ENCODE peak calls at places on chromosomes 4 and X, in seven cellular contexts. J, E, F, Y, P, Q and D are unnamed samples.

GRCh38 chr4:89617256-89617655 is 219.7 kb downstream of the SNCA start:
- DNase-seq in J (no peak), E (no peak), F (no peak), Y (no peak), P (no peak), Q (no peak), D (no peak)

GRCh38 chr4:153207561-153207960 is 3.3 kb downstream of the TRIM2 start:
- DNase-seq in J (no peak), E (no peak), F (no peak), Y (no peak), P (peak), Q (peak), D (no peak)

GRCh38 chr4:44674471-44674870 is 3.7 kb upstream of the GUF1 start:
- DNase-seq in J (no peak), E (no peak), F (no peak), Y (no peak), P (no peak), Q (no peak), D (no peak)

GRCh38 chr4:3516836-3517730 is 15.1 kb downstream of the LRPAP1 start:
- DNase-seq in J (no peak), E (no peak), F (peak), Y (peak), P (no peak), Q (no peak), D (peak)

GRCh38 chr4:174084981-174085380 is 198.5 kb downstream of the FBXO8 start:
- DNase-seq in J (no peak), E (no peak), F (no peak), Y (no peak), P (no peak), Q (no peak), D (no peak)

GRCh38 chr4:55124337-55125076 is 888 bp downstream of the KDR start:
- DNase-seq in J (no peak), E (no peak), F (no peak), Y (no peak), P (peak), Q (no peak), D (no peak)

GRCh38 chr4:24924309-24924781 is 11.5 kb upstream of the CCDC149 start:
- DNase-seq in J (no peak), E (no peak), F (no peak), Y (peak), P (no peak), Q (no peak), D (no peak)

GRCh38 chrX:128975716-128976115 is 547.6 kb downstream of the SMARCA1 start:
- DNase-seq in J (peak), E (peak), F (no peak), Y (no peak), P (peak), Q (peak), D (no peak)

GRCh38 chr4:115852767-115853091 is 739.3 kb upstream of the NDST4 start:
- DNase-seq in J (no peak), E (no peak), F (no peak), Y (no peak), P (no peak), Q (no peak), D (no peak)

GRCh38 chr4:157023941-157024340 is 52.0 kb upstream of the GLRB start:
- DNase-seq in J (no peak), E (no peak), F (no peak), Y (no peak), P (no peak), Q (no peak), D (no peak)

GRCh38 chr4:177480796-177481195 is 38.6 kb upstream of the AGA start:
- DNase-seq in J (no peak), E (no peak), F (no peak), Y (no peak), P (no peak), Q (no peak), D (no peak)

GRCh38 chr4:32073542-32073941 is 1353.4 kb downstream of the PCDH7 start:
- DNase-seq in J (no peak), E (no peak), F (no peak), Y (no peak), P (no peak), Q (no peak), D (no peak)

GRCh38 chr4:159014896-159015295 is 88.0 kb upstream of the RAPGEF2 start:
- DNase-seq in J (no peak), E (no peak), F (no peak), Y (no peak), P (no peak), Q (no peak), D (no peak)

GRCh38 chr4:85968945-85969830 is 390.7 kb downstream of the MAPK10 start:
- DNase-seq in J (peak), E (no peak), F (no peak), Y (no peak), P (no peak), Q (no peak), D (no peak)

GRCh38 chr4:3320361-3321023 is 27.7 kb downstream of the RGS12 start:
- DNase-seq in J (no peak), E (no peak), F (peak), Y (peak), P (no peak), Q (no peak), D (peak)

GRCh38 chr4:96136056-96136455 is 296.2 kb downstream of the PDHA2 start:
- DNase-seq in J (no peak), E (no peak), F (no peak), Y (no peak), P (no peak), Q (no peak), D (no peak)

GRCh38 chr4:72842323-72842722 is 227.2 kb downstream of the COX18 start:
- DNase-seq in J (no peak), E (no peak), F (no peak), Y (no peak), P (no peak), Q (no peak), D (no peak)

GRCh38 chr4:60718874-60719273 is 481.3 kb upstream of the ADGRL3 start:
- DNase-seq in J (no peak), E (no peak), F (no peak), Y (no peak), P (no peak), Q (no peak), D (no peak)

GRCh38 chr4:94641702-94642560 is 115.8 kb upstream of the BMPR1B start:
- DNase-seq in J (no peak), E (no peak), F (no peak), Y (no peak), P (no peak), Q (peak), D (no peak)

GRCh38 chr4:66629927-66630326 is 915.4 kb downstream of the CENPC start:
- DNase-seq in J (no peak), E (no peak), F (no peak), Y (no peak), P (no peak), Q (no peak), D (no peak)

GRCh38 chr4:182286936-182287335 is 43.7 kb downstream of the TENM3 start:
- DNase-seq in J (no peak), E (no peak), F (no peak), Y (no peak), P (no peak), Q (no peak), D (no peak)

GRCh38 chrX:139267858-139268257 is 262.7 kb upstream of the F9 start:
- DNase-seq in J (no peak), E (no peak), F (no peak), Y (no peak), P (no peak), Q (no peak), D (no peak)

GRCh38 chr4:67198757-67199156 is 346.5 kb downstream of the CENPC start:
- DNase-seq in J (no peak), E (no peak), F (no peak), Y (no peak), P (peak), Q (peak), D (no peak)

GRCh38 chr4:183797041-183797444 is 108.1 kb upstream of the STOX2 start:
- DNase-seq in J (no peak), E (no peak), F (no peak), Y (no peak), P (peak), Q (peak), D (peak)

GRCh38 chrX:70635669-70636068 is 191.0 kb downstream of the DLG3 start:
- DNase-seq in J (no peak), E (no peak), F (no peak), Y (no peak), P (no peak), Q (no peak), D (no peak)

GRCh38 chrX:150984164-150984824 is 1.2 kb downstream of the HMGB3 start:
- DNase-seq in J (no peak), E (no peak), F (no peak), Y (no peak), P (no peak), Q (no peak), D (no peak)

GRCh38 chr4:1578968-1579833 is 104.9 kb downstream of the FAM53A start:
- DNase-seq in J (no peak), E (peak), F (peak), Y (peak), P (peak), Q (peak), D (peak)

GRCh38 chrX:12949927-12950656 is 24.8 kb upstream of the TMSB4X start:
- DNase-seq in J (peak), E (peak), F (peak), Y (peak), P (peak), Q (no peak), D (peak)

GRCh38 chr4:180465364-180465763 is 1777.8 kb upstream of the TENM3 start:
- DNase-seq in J (no peak), E (no peak), F (no peak), Y (no peak), P (no peak), Q (no peak), D (no peak)

GRCh38 chr4:156362581-156362980 is 408.9 kb upstream of the CTSO start:
- DNase-seq in J (no peak), E (no peak), F (no peak), Y (no peak), P (no peak), Q (no peak), D (no peak)

GRCh38 chrX:12128017-12128416 is 10.3 kb upstream of the FRMPD4 start:
- DNase-seq in J (no peak), E (no peak), F (no peak), Y (no peak), P (no peak), Q (no peak), D (no peak)

GRCh38 chrX:141897690-141898089 is 6.0 kb upstream of the MAGEC1 start:
- DNase-seq in J (no peak), E (no peak), F (no peak), Y (no peak), P (no peak), Q (no peak), D (no peak)

GRCh38 chr4:115668396-115668795 is 555.0 kb upstream of the NDST4 start:
- DNase-seq in J (no peak), E (no peak), F (no peak), Y (no peak), P (no peak), Q (no peak), D (no peak)

GRCh38 chr4:41750158-41750623 is 1.7 kb upstream of the PHOX2B start:
- DNase-seq in J (peak), E (no peak), F (no peak), Y (no peak), P (no peak), Q (no peak), D (no peak)

GRCh38 chr4:83150563-83151330 is 36.2 kb upstream of the PLAC8 start:
- DNase-seq in J (no peak), E (no peak), F (no peak), Y (no peak), P (no peak), Q (no peak), D (peak)

GRCh38 chr4:127211377-127212268 is 421.1 kb upstream of the INTU start:
- DNase-seq in J (no peak), E (no peak), F (no peak), Y (no peak), P (peak), Q (no peak), D (no peak)

GRCh38 chrX:100083146-100083715 is 326.8 kb downstream of the PCDH19 start:
- DNase-seq in J (no peak), E (no peak), F (no peak), Y (no peak), P (no peak), Q (no peak), D (no peak)

GRCh38 chr4:128831526-128832252 is 22.2 kb downstream of the JADE1 start:
- DNase-seq in J (peak), E (no peak), F (no peak), Y (no peak), P (no peak), Q (no peak), D (no peak)

GRCh38 chr4:183129675-183130074 is 30.6 kb downstream of the WWC2 start:
- DNase-seq in J (no peak), E (no peak), F (no peak), Y (no peak), P (no peak), Q (no peak), D (no peak)